ENCODE peak calls at places on chromosomes 2 and 18, in eight cellular contexts. P is AG04450; L is choroid plexus epithelial cell; I is WTC11; D is GM20000; Z is CD4-positive, alpha-beta T cell; Y is GM13976; G is colonic mucosa. Q is an unnamed sample.

GRCh38 chr18:21069468-21069867 is 42.1 kb downstream of the ROCK1 start:
- DNase-seq in P (no peak), L (no peak), I (no peak), D (no peak), Z (no peak), Y (no peak), G (no peak), Q (no peak)

GRCh38 chr2:133377599-133377998 is 190.7 kb downstream of the NCKAP5 start:
- DNase-seq in P (no peak), L (no peak), I (peak; percentile 13), D (no peak), Z (no peak), Y (no peak), G (no peak), Q (no peak)

GRCh38 chr2:15205562-15205961 is 355.6 kb downstream of the NBAS start:
- DNase-seq in P (no peak), L (no peak), I (no peak), D (no peak), Z (no peak), Y (no peak), G (no peak), Q (no peak)

GRCh38 chr2:33380001-33380609 is 96.3 kb upstream of the RASGRP3 start:
- DNase-seq in P (no peak), L (peak; percentile 30), I (no peak), D (no peak), Z (no peak), Y (peak; percentile 24), G (no peak), Q (no peak)

GRCh38 chr2:128304715-128305554 is 13.7 kb downstream of the HS6ST1 start:
- DNase-seq in P (peak; percentile 91), L (peak; percentile 99), I (peak; percentile 48), D (no peak), Z (no peak), Y (no peak), G (no peak), Q (no peak)

GRCh38 chr2:105494683-105495425 is 96.0 kb upstream of the FHL2 start:
- DNase-seq in P (no peak), L (no peak), I (no peak), D (no peak), Z (no peak), Y (no peak), G (peak; percentile 46), Q (no peak)

GRCh38 chr2:224260605-224261004 is 141.3 kb downstream of the FAM124B start:
- DNase-seq in P (no peak), L (peak; percentile 17), I (no peak), D (no peak), Z (no peak), Y (no peak), G (no peak), Q (no peak)

GRCh38 chr2:219636941-219637841 is 9.8 kb downstream of the SLC4A3 start:
- DNase-seq in P (no peak), L (no peak), I (no peak), D (peak; percentile 3), Z (no peak), Y (peak; percentile 23), G (no peak), Q (peak; percentile 16)

GRCh38 chr18:56661414-56662101 is 10.4 kb downstream of the WDR7 start:
- DNase-seq in P (no peak), L (peak; percentile 39), I (no peak), D (no peak), Z (no peak), Y (no peak), G (no peak), Q (no peak)

GRCh38 chr2:159828736-159829135 is 30.7 kb upstream of the CD302 start:
- DNase-seq in P (no peak), L (no peak), I (no peak), D (no peak), Z (no peak), Y (no peak), G (no peak), Q (no peak)

GRCh38 chr2:27442282-27442980 is at the start of gene KRTCAP3:
- DNase-seq in P (no peak), L (no peak), I (peak; percentile 91), D (peak; percentile 80), Z (peak; percentile 60), Y (peak; percentile 76), G (peak; percentile 84), Q (peak; percentile 65)

GRCh38 chr2:186551323-186552050 is 38.4 kb upstream of the ITGAV start:
- DNase-seq in P (no peak), L (peak; percentile 76), I (no peak), D (no peak), Z (no peak), Y (no peak), G (no peak), Q (no peak)

GRCh38 chr2:59654753-59655152 is 898.7 kb downstream of the BCL11A start:
- DNase-seq in P (no peak), L (no peak), I (no peak), D (no peak), Z (no peak), Y (no peak), G (no peak), Q (no peak)

GRCh38 chr2:48756289-48756688 is 765 bp upstream of the LHCGR start:
- DNase-seq in P (no peak), L (no peak), I (no peak), D (no peak), Z (no peak), Y (no peak), G (no peak), Q (no peak)

GRCh38 chr2:53422979-53423378 is 344.6 kb upstream of the CHAC2 start:
- DNase-seq in P (no peak), L (peak; percentile 74), I (peak; percentile 36), D (peak; percentile 45), Z (no peak), Y (peak; percentile 39), G (peak; percentile 22), Q (peak; percentile 48)

GRCh38 chr2:8543065-8543411 is 138.8 kb upstream of the ID2 start:
- DNase-seq in P (no peak), L (no peak), I (no peak), D (no peak), Z (no peak), Y (no peak), G (no peak), Q (no peak)

GRCh38 chr2:150538582-150539236 is 51.2 kb upstream of the RND3 start:
- DNase-seq in P (no peak), L (peak; percentile 75), I (no peak), D (no peak), Z (no peak), Y (no peak), G (no peak), Q (no peak)
- TF ChIP-seq CTCF in P (no peak), L (no peak), I (no peak), D (no peak), Z (no peak), Y (no peak), G (no peak), Q (no peak)

GRCh38 chr2:36544638-36545338 is 53.2 kb downstream of the FEZ2 start:
- DNase-seq in P (no peak), L (peak; percentile 52), I (no peak), D (no peak), Z (no peak), Y (no peak), G (no peak), Q (no peak)
- TF ChIP-seq CTCF in P (peak; percentile 48), L (peak; percentile 61), I (no peak), D (no peak), Z (no peak), Y (peak; percentile 8), G (no peak), Q (no peak)

GRCh38 chr2:120587997-120588336 is 147.7 kb upstream of the GLI2 start:
- DNase-seq in P (no peak), L (no peak), I (no peak), D (no peak), Z (no peak), Y (no peak), G (no peak), Q (no peak)

GRCh38 chr2:120587326-120587996 is 148.2 kb upstream of the GLI2 start:
- DNase-seq in P (no peak), L (no peak), I (peak; percentile 43), D (peak; percentile 44), Z (no peak), Y (no peak), G (no peak), Q (no peak)

GRCh38 chr2:120589782-120590608 is 145.7 kb upstream of the GLI2 start:
- DNase-seq in P (peak; percentile 89), L (peak; percentile 98), I (no peak), D (no peak), Z (no peak), Y (no peak), G (no peak), Q (no peak)

GRCh38 chr2:120590841-120591240 is 144.8 kb upstream of the GLI2 start:
- DNase-seq in P (no peak), L (no peak), I (no peak), D (no peak), Z (no peak), Y (no peak), G (no peak), Q (no peak)

DNA sequence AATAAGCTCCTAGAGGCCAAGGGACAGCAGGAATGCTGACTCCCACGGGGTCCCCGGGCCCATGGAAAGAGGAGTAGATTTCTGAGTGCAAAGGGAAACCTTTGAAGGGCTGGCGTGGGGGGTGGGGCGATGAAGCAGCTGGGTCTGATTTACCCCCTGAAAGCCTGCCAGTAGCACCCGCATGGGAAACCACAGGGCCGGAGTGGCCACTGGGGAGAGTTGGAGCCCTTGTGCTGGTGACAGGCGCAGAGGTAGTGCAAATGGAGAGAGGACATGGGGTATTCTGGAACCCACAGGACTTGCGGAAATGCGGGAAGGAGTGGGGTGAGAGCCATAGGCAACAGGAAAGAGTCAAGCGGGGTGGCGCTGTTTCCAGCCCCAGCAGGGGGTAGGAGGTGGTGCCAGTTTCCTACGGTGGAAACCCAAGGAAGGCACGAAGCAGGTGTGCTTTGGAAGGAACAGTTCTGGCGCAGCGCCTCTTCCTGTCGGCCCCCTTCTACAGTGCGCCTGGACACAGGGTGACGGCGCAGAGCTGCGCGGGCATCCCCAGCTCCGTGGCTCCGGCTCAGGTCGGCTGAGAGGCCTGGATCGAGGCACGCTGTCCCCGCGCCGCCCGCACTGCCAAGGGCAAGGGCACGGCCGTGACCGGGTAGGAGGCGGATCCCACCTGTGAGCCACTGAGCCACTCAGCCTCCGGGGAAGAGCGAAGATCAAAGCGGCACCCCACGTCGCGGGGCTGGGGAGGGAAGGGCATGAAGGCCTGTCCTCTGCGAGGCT is 149.0 kb upstream of the GLI2 start:
- DNase-seq in P (no peak), L (no peak), I (peak; percentile 40), D (no peak), Z (no peak), Y (no peak), G (no peak), Q (no peak)
- TF ChIP-seq CTCF in P (no peak), L (no peak), I (no peak), D (no peak), Z (no peak), Y (no peak), G (no peak), Q (no peak)

DNA sequence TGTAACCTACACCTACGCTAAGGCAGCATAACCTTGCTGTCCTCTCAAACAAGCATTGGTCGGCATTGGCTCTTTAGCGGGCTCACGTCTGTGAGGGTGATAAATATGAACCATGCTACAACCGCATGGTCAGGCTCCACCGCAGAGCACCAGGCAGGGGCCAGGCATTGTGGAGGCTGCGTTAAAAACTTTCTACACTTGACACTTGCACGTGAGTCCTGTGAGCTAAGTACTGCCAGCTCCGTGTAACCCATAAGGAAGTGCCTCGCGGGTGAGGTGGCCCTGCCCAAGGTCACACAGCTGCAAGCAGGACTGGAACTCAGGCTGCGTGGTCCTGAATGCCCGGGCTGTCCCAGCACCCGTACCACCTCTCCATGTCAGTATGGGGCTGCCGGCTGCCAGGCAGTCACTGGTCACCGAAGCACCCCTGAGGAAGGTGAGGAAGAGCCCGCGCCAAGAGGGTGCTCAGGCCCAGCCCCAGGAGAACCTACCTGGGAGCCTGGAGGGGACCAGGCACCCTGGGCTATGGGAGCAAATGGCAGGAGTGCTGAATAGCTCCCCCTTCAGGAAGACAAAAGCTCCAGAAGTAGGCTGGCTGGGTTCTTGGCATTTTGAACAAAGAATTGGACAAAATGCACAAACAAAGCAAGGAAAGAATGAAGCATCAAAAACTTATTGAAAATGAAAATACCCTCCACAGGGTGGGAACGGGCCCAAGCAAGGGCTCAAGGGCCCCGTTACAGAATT is 271.1 kb upstream of the RAB6C start:
- DNase-seq in P (no peak), L (no peak), I (no peak), D (no peak), Z (no peak), Y (no peak), G (no peak), Q (no peak)
- TF ChIP-seq CTCF in P (no peak), L (no peak), I (no peak), D (no peak), Z (no peak), Y (no peak), G (no peak), Q (peak; percentile 21)

Q was measured in GM13977.